ENCODE peak calls at places on chromosomes 16 and 17, in ten cellular contexts. One of them, this sample, is unnamed.

GRCh38 chr17:44677136-44677535 is 12.4 kb downstream of the CCDC43 start:
- DNase-seq in activated T-helper 1 cell treated with Interleukin-2 at 50 U/mL for 16 hours: no peak
- DNase-seq in A549: no peak
- DNase-seq in COR-L47: no peak
- DNase-seq in HCEC 1CT: peak
- DNase-seq in ACHN: no peak
- DNase-seq in smooth muscle cell of the brain vasculature: no peak
- DNase-seq in HT1080: no peak
- DNase-seq in EL: peak
- DNase-seq in activated CD8-positive, alpha-beta memory T cell treated with anti-CD3 and anti-CD28 coated beads for 1 hour: no peak
- DNase-seq in this sample: no peak

GRCh38 chr17:9226130-9226793 is 205.0 kb downstream of the NTN1 start:
- DNase-seq in activated T-helper 1 cell treated with Interleukin-2 at 50 U/mL for 16 hours: no peak
- DNase-seq in A549: no peak
- DNase-seq in COR-L47: no peak
- DNase-seq in HCEC 1CT: no peak
- DNase-seq in ACHN: no peak
- DNase-seq in smooth muscle cell of the brain vasculature: no peak
- DNase-seq in HT1080: no peak
- DNase-seq in EL: no peak
- DNase-seq in activated CD8-positive, alpha-beta memory T cell treated with anti-CD3 and anti-CD28 coated beads for 1 hour: no peak
- DNase-seq in this sample: no peak

GRCh38 chr16:12697437-12697836 is 106.2 kb downstream of the CPPED1 start:
- DNase-seq in activated T-helper 1 cell treated with Interleukin-2 at 50 U/mL for 16 hours: no peak
- DNase-seq in A549: no peak
- DNase-seq in COR-L47: no peak
- DNase-seq in HCEC 1CT: no peak
- DNase-seq in ACHN: no peak
- DNase-seq in smooth muscle cell of the brain vasculature: no peak
- DNase-seq in HT1080: no peak
- DNase-seq in EL: no peak
- DNase-seq in activated CD8-positive, alpha-beta memory T cell treated with anti-CD3 and anti-CD28 coated beads for 1 hour: no peak
- DNase-seq in this sample: no peak

GRCh38 chr16:56630134-56630533 is 2.3 kb upstream of the MT1M start:
- DNase-seq in activated T-helper 1 cell treated with Interleukin-2 at 50 U/mL for 16 hours: no peak
- DNase-seq in A549: no peak
- DNase-seq in COR-L47: no peak
- DNase-seq in HCEC 1CT: no peak
- DNase-seq in ACHN: no peak
- DNase-seq in smooth muscle cell of the brain vasculature: no peak
- DNase-seq in HT1080: no peak
- DNase-seq in EL: no peak
- DNase-seq in activated CD8-positive, alpha-beta memory T cell treated with anti-CD3 and anti-CD28 coated beads for 1 hour: no peak
- DNase-seq in this sample: no peak

GRCh38 chr16:89119161-89119621 is 25.5 kb downstream of the ACSF3 start:
- DNase-seq in activated T-helper 1 cell treated with Interleukin-2 at 50 U/mL for 16 hours: no peak
- DNase-seq in A549: no peak
- DNase-seq in COR-L47: no peak
- DNase-seq in HCEC 1CT: no peak
- DNase-seq in ACHN: no peak
- DNase-seq in smooth muscle cell of the brain vasculature: no peak
- DNase-seq in HT1080: no peak
- DNase-seq in EL: no peak
- DNase-seq in activated CD8-positive, alpha-beta memory T cell treated with anti-CD3 and anti-CD28 coated beads for 1 hour: no peak
- DNase-seq in this sample: no peak

GRCh38 chr16:8845699-8846298 is 23.0 kb downstream of the CARHSP1 start:
- DNase-seq in activated T-helper 1 cell treated with Interleukin-2 at 50 U/mL for 16 hours: no peak
- DNase-seq in A549: no peak
- DNase-seq in COR-L47: no peak
- DNase-seq in HCEC 1CT: no peak
- DNase-seq in ACHN: no peak
- DNase-seq in smooth muscle cell of the brain vasculature: no peak
- DNase-seq in HT1080: no peak
- DNase-seq in EL: no peak
- DNase-seq in activated CD8-positive, alpha-beta memory T cell treated with anti-CD3 and anti-CD28 coated beads for 1 hour: no peak
- DNase-seq in this sample: no peak

GRCh38 chr17:41546819-41547218 is 18.7 kb upstream of the KRT19 start:
- DNase-seq in activated T-helper 1 cell treated with Interleukin-2 at 50 U/mL for 16 hours: no peak
- DNase-seq in A549: no peak
- DNase-seq in COR-L47: no peak
- DNase-seq in HCEC 1CT: no peak
- DNase-seq in ACHN: no peak
- DNase-seq in smooth muscle cell of the brain vasculature: no peak
- DNase-seq in HT1080: no peak
- DNase-seq in EL: no peak
- DNase-seq in activated CD8-positive, alpha-beta memory T cell treated with anti-CD3 and anti-CD28 coated beads for 1 hour: no peak
- DNase-seq in this sample: no peak

GRCh38 chr17:49031965-49032928 is 35.1 kb downstream of the IGF2BP1 start:
- DNase-seq in activated T-helper 1 cell treated with Interleukin-2 at 50 U/mL for 16 hours: no peak
- DNase-seq in A549: peak
- DNase-seq in COR-L47: peak
- DNase-seq in HCEC 1CT: peak
- DNase-seq in ACHN: peak
- DNase-seq in smooth muscle cell of the brain vasculature: peak
- DNase-seq in HT1080: peak
- DNase-seq in EL: peak
- DNase-seq in activated CD8-positive, alpha-beta memory T cell treated with anti-CD3 and anti-CD28 coated beads for 1 hour: peak
- DNase-seq in this sample: peak

GRCh38 chr17:77054926-77055325 is 85.8 kb upstream of the SEC14L1 start:
- DNase-seq in activated T-helper 1 cell treated with Interleukin-2 at 50 U/mL for 16 hours: no peak
- DNase-seq in A549: no peak
- DNase-seq in COR-L47: no peak
- DNase-seq in HCEC 1CT: no peak
- DNase-seq in ACHN: no peak
- DNase-seq in smooth muscle cell of the brain vasculature: no peak
- DNase-seq in HT1080: no peak
- DNase-seq in EL: no peak
- DNase-seq in activated CD8-positive, alpha-beta memory T cell treated with anti-CD3 and anti-CD28 coated beads for 1 hour: no peak
- DNase-seq in this sample: no peak

GRCh38 chr17:45170976-45171337 is 9.3 kb downstream of the HEXIM2 start:
- DNase-seq in activated T-helper 1 cell treated with Interleukin-2 at 50 U/mL for 16 hours: no peak
- DNase-seq in A549: peak
- DNase-seq in COR-L47: no peak
- DNase-seq in HCEC 1CT: peak
- DNase-seq in ACHN: peak
- DNase-seq in smooth muscle cell of the brain vasculature: no peak
- DNase-seq in HT1080: peak
- DNase-seq in EL: no peak
- DNase-seq in activated CD8-positive, alpha-beta memory T cell treated with anti-CD3 and anti-CD28 coated beads for 1 hour: no peak
- DNase-seq in this sample: peak

GRCh38 chr16:53775821-53776431 is 72.0 kb downstream of the FTO start:
- DNase-seq in activated T-helper 1 cell treated with Interleukin-2 at 50 U/mL for 16 hours: no peak
- DNase-seq in A549: peak
- DNase-seq in COR-L47: no peak
- DNase-seq in HCEC 1CT: peak
- DNase-seq in ACHN: peak
- DNase-seq in smooth muscle cell of the brain vasculature: no peak
- DNase-seq in HT1080: peak
- DNase-seq in EL: peak
- DNase-seq in activated CD8-positive, alpha-beta memory T cell treated with anti-CD3 and anti-CD28 coated beads for 1 hour: no peak
- DNase-seq in this sample: peak

GRCh38 chr17:6924121-6924676 is 71.7 kb upstream of the ALOX12 start:
- DNase-seq in activated T-helper 1 cell treated with Interleukin-2 at 50 U/mL for 16 hours: no peak
- DNase-seq in A549: no peak
- DNase-seq in COR-L47: no peak
- DNase-seq in HCEC 1CT: peak
- DNase-seq in ACHN: no peak
- DNase-seq in smooth muscle cell of the brain vasculature: no peak
- DNase-seq in HT1080: no peak
- DNase-seq in EL: no peak
- DNase-seq in activated CD8-positive, alpha-beta memory T cell treated with anti-CD3 and anti-CD28 coated beads for 1 hour: no peak
- DNase-seq in this sample: no peak

GRCh38 chr16:88650749-88651275 is at the start of gene CYBA:
- DNase-seq in activated T-helper 1 cell treated with Interleukin-2 at 50 U/mL for 16 hours: peak
- DNase-seq in A549: peak
- DNase-seq in COR-L47: no peak
- DNase-seq in HCEC 1CT: no peak
- DNase-seq in ACHN: peak
- DNase-seq in smooth muscle cell of the brain vasculature: no peak
- DNase-seq in HT1080: no peak
- DNase-seq in EL: peak
- DNase-seq in activated CD8-positive, alpha-beta memory T cell treated with anti-CD3 and anti-CD28 coated beads for 1 hour: peak
- DNase-seq in this sample: no peak

GRCh38 chr16:23353440-23353839 is 51.3 kb downstream of the SCNN1B start:
- DNase-seq in activated T-helper 1 cell treated with Interleukin-2 at 50 U/mL for 16 hours: no peak
- DNase-seq in A549: no peak
- DNase-seq in COR-L47: no peak
- DNase-seq in HCEC 1CT: no peak
- DNase-seq in ACHN: no peak
- DNase-seq in smooth muscle cell of the brain vasculature: no peak
- DNase-seq in HT1080: no peak
- DNase-seq in EL: no peak
- DNase-seq in activated CD8-positive, alpha-beta memory T cell treated with anti-CD3 and anti-CD28 coated beads for 1 hour: no peak
- DNase-seq in this sample: no peak

GRCh38 chr16:69942099-69942491 is 9.0 kb upstream of the CLEC18A start:
- DNase-seq in activated T-helper 1 cell treated with Interleukin-2 at 50 U/mL for 16 hours: no peak
- DNase-seq in A549: no peak
- DNase-seq in COR-L47: no peak
- DNase-seq in HCEC 1CT: no peak
- DNase-seq in ACHN: no peak
- DNase-seq in smooth muscle cell of the brain vasculature: no peak
- DNase-seq in HT1080: no peak
- DNase-seq in EL: no peak
- DNase-seq in activated CD8-positive, alpha-beta memory T cell treated with anti-CD3 and anti-CD28 coated beads for 1 hour: no peak
- DNase-seq in this sample: no peak

GRCh38 chr16:75460441-75460840 is 4.0 kb downstream of the TMEM170A start:
- DNase-seq in activated T-helper 1 cell treated with Interleukin-2 at 50 U/mL for 16 hours: no peak
- DNase-seq in A549: no peak
- DNase-seq in COR-L47: no peak
- DNase-seq in HCEC 1CT: no peak
- DNase-seq in ACHN: no peak
- DNase-seq in smooth muscle cell of the brain vasculature: no peak
- DNase-seq in HT1080: no peak
- DNase-seq in EL: no peak
- DNase-seq in activated CD8-positive, alpha-beta memory T cell treated with anti-CD3 and anti-CD28 coated beads for 1 hour: no peak
- DNase-seq in this sample: no peak

GRCh38 chr17:2335726-2336214 is 487 bp downstream of the TSR1 start:
- DNase-seq in activated T-helper 1 cell treated with Interleukin-2 at 50 U/mL for 16 hours: no peak
- DNase-seq in A549: no peak
- DNase-seq in COR-L47: no peak
- DNase-seq in HCEC 1CT: no peak
- DNase-seq in ACHN: peak
- DNase-seq in smooth muscle cell of the brain vasculature: no peak
- DNase-seq in HT1080: peak
- DNase-seq in EL: peak
- DNase-seq in activated CD8-positive, alpha-beta memory T cell treated with anti-CD3 and anti-CD28 coated beads for 1 hour: no peak
- DNase-seq in this sample: no peak

GRCh38 chr16:1408171-1408837 is 6.2 kb downstream of the UNKL start:
- DNase-seq in activated T-helper 1 cell treated with Interleukin-2 at 50 U/mL for 16 hours: peak
- DNase-seq in A549: peak
- DNase-seq in COR-L47: peak
- DNase-seq in HCEC 1CT: peak
- DNase-seq in ACHN: peak
- DNase-seq in smooth muscle cell of the brain vasculature: peak
- DNase-seq in HT1080: peak
- DNase-seq in EL: peak
- DNase-seq in activated CD8-positive, alpha-beta memory T cell treated with anti-CD3 and anti-CD28 coated beads for 1 hour: peak
- DNase-seq in this sample: peak

GRCh38 chr17:49913226-49914095 is 55.5 kb upstream of the DLX4 start:
- DNase-seq in activated T-helper 1 cell treated with Interleukin-2 at 50 U/mL for 16 hours: no peak
- DNase-seq in A549: peak
- DNase-seq in COR-L47: no peak
- DNase-seq in HCEC 1CT: peak
- DNase-seq in ACHN: peak
- DNase-seq in smooth muscle cell of the brain vasculature: peak
- DNase-seq in HT1080: peak
- DNase-seq in EL: peak
- DNase-seq in activated CD8-positive, alpha-beta memory T cell treated with anti-CD3 and anti-CD28 coated beads for 1 hour: no peak
- DNase-seq in this sample: peak

GRCh38 chr16:24820522-24820921 is 25.2 kb upstream of the SLC5A11 start:
- DNase-seq in activated T-helper 1 cell treated with Interleukin-2 at 50 U/mL for 16 hours: no peak
- DNase-seq in A549: no peak
- DNase-seq in COR-L47: no peak
- DNase-seq in HCEC 1CT: peak
- DNase-seq in ACHN: no peak
- DNase-seq in smooth muscle cell of the brain vasculature: no peak
- DNase-seq in HT1080: peak
- DNase-seq in EL: peak
- DNase-seq in activated CD8-positive, alpha-beta memory T cell treated with anti-CD3 and anti-CD28 coated beads for 1 hour: no peak
- DNase-seq in this sample: no peak

GRCh38 chr17:81322271-81323082 is 27.4 kb upstream of the SLC38A10 start:
- DNase-seq in activated T-helper 1 cell treated with Interleukin-2 at 50 U/mL for 16 hours: peak
- DNase-seq in A549: peak
- DNase-seq in COR-L47: no peak
- DNase-seq in HCEC 1CT: no peak
- DNase-seq in ACHN: peak
- DNase-seq in smooth muscle cell of the brain vasculature: no peak
- DNase-seq in HT1080: no peak
- DNase-seq in EL: peak
- DNase-seq in activated CD8-positive, alpha-beta memory T cell treated with anti-CD3 and anti-CD28 coated beads for 1 hour: no peak
- DNase-seq in this sample: no peak

GRCh38 chr17:14545156-14545906 is 244.4 kb downstream of the HS3ST3B1 start:
- DNase-seq in activated T-helper 1 cell treated with Interleukin-2 at 50 U/mL for 16 hours: no peak
- DNase-seq in A549: no peak
- DNase-seq in COR-L47: no peak
- DNase-seq in HCEC 1CT: no peak
- DNase-seq in ACHN: no peak
- DNase-seq in smooth muscle cell of the brain vasculature: no peak
- DNase-seq in HT1080: no peak
- DNase-seq in EL: no peak
- DNase-seq in activated CD8-positive, alpha-beta memory T cell treated with anti-CD3 and anti-CD28 coated beads for 1 hour: no peak
- DNase-seq in this sample: no peak

GRCh38 chr16:72470541-72470940 is 298.6 kb upstream of the PMFBP1 start:
- DNase-seq in activated T-helper 1 cell treated with Interleukin-2 at 50 U/mL for 16 hours: no peak
- DNase-seq in A549: no peak
- DNase-seq in COR-L47: no peak
- DNase-seq in HCEC 1CT: no peak
- DNase-seq in ACHN: no peak
- DNase-seq in smooth muscle cell of the brain vasculature: no peak
- DNase-seq in HT1080: no peak
- DNase-seq in EL: no peak
- DNase-seq in activated CD8-positive, alpha-beta memory T cell treated with anti-CD3 and anti-CD28 coated beads for 1 hour: no peak
- DNase-seq in this sample: no peak

GRCh38 chr17:73841431-73842060 is 197.3 kb upstream of the SDK2 start:
- DNase-seq in activated T-helper 1 cell treated with Interleukin-2 at 50 U/mL for 16 hours: no peak
- DNase-seq in A549: peak
- DNase-seq in COR-L47: peak
- DNase-seq in HCEC 1CT: no peak
- DNase-seq in ACHN: peak
- DNase-seq in smooth muscle cell of the brain vasculature: no peak
- DNase-seq in HT1080: no peak
- DNase-seq in EL: no peak
- DNase-seq in activated CD8-positive, alpha-beta memory T cell treated with anti-CD3 and anti-CD28 coated beads for 1 hour: no peak
- DNase-seq in this sample: peak

GRCh38 chr17:8896641-8897635 is 29.5 kb upstream of the PIK3R6 start:
- DNase-seq in activated T-helper 1 cell treated with Interleukin-2 at 50 U/mL for 16 hours: no peak
- DNase-seq in A549: no peak
- DNase-seq in COR-L47: no peak
- DNase-seq in HCEC 1CT: no peak
- DNase-seq in ACHN: no peak
- DNase-seq in smooth muscle cell of the brain vasculature: no peak
- DNase-seq in HT1080: no peak
- DNase-seq in EL: no peak
- DNase-seq in activated CD8-positive, alpha-beta memory T cell treated with anti-CD3 and anti-CD28 coated beads for 1 hour: no peak
- DNase-seq in this sample: no peak

GRCh38 chr16:307691-308312 is 24.8 kb downstream of the PDIA2 start:
- DNase-seq in activated T-helper 1 cell treated with Interleukin-2 at 50 U/mL for 16 hours: no peak
- DNase-seq in A549: no peak
- DNase-seq in COR-L47: no peak
- DNase-seq in HCEC 1CT: no peak
- DNase-seq in ACHN: no peak
- DNase-seq in smooth muscle cell of the brain vasculature: no peak
- DNase-seq in HT1080: no peak
- DNase-seq in EL: no peak
- DNase-seq in activated CD8-positive, alpha-beta memory T cell treated with anti-CD3 and anti-CD28 coated beads for 1 hour: no peak
- DNase-seq in this sample: no peak

GRCh38 chr16:85451646-85452363 is 161.3 kb upstream of the GSE1 start:
- DNase-seq in activated T-helper 1 cell treated with Interleukin-2 at 50 U/mL for 16 hours: no peak
- DNase-seq in A549: no peak
- DNase-seq in COR-L47: peak
- DNase-seq in HCEC 1CT: no peak
- DNase-seq in ACHN: no peak
- DNase-seq in smooth muscle cell of the brain vasculature: no peak
- DNase-seq in HT1080: no peak
- DNase-seq in EL: no peak
- DNase-seq in activated CD8-positive, alpha-beta memory T cell treated with anti-CD3 and anti-CD28 coated beads for 1 hour: no peak
- DNase-seq in this sample: no peak

GRCh38 chr17:9958586-9959281 is 53.7 kb upstream of the RCVRN start:
- DNase-seq in activated T-helper 1 cell treated with Interleukin-2 at 50 U/mL for 16 hours: no peak
- DNase-seq in A549: no peak
- DNase-seq in COR-L47: no peak
- DNase-seq in HCEC 1CT: no peak
- DNase-seq in ACHN: no peak
- DNase-seq in smooth muscle cell of the brain vasculature: no peak
- DNase-seq in HT1080: no peak
- DNase-seq in EL: no peak
- DNase-seq in activated CD8-positive, alpha-beta memory T cell treated with anti-CD3 and anti-CD28 coated beads for 1 hour: no peak
- DNase-seq in this sample: no peak

This sample was measured in H4.